ENCODE peak calls at places on chromosomes 12 and 14, in four cellular contexts. S is A549, J is upper lobe of left lung, C is stomach. Y is an unnamed sample.

GRCh38 chr12:88391556-88391955 is 188.7 kb downstream of the KITLG start:
- DNase-seq in S (peak; percentile 53), J (no peak), C (no peak), Y (no peak)

GRCh38 chr12:85448548-85449139 is 168.6 kb downstream of the ALX1 start:
- DNase-seq in S (peak; percentile 25), J (no peak), C (no peak), Y (no peak)

GRCh38 chr14:54088271-54088670 is 131.6 kb upstream of the BMP4 start:
- DNase-seq in S (no peak), J (no peak), C (no peak), Y (no peak)

GRCh38 chr12:109860961-109861360 is 19.4 kb downstream of the GLTP start:
- DNase-seq in S (no peak), J (no peak), C (no peak), Y (no peak)

GRCh38 chr14:89279649-89280232 is 137.3 kb downstream of the FOXN3 start:
- DNase-seq in S (no peak), J (no peak), C (no peak), Y (no peak)

GRCh38 chr12:66426696-66427095 is 124.4 kb downstream of the HELB start:
- DNase-seq in S (no peak), J (no peak), C (no peak), Y (no peak)

GRCh38 chr12:53726946-53727309 is 324 bp downstream of the CALCOCO1 start:
- DNase-seq in S (no peak), J (peak; percentile 30), C (no peak), Y (no peak)

GRCh38 chr12:29041621-29042020 is 107.5 kb upstream of the FAR2 start:
- DNase-seq in S (peak; percentile 27), J (no peak), C (no peak), Y (no peak)

GRCh38 chr12:116977465-116978380 is 67.0 kb downstream of the FBXW8 start:
- DNase-seq in S (no peak), J (no peak), C (no peak), Y (no peak)

GRCh38 chr12:6764011-6764828 is 1.9 kb upstream of the PTMS start:
- DNase-seq in S (peak; percentile 100), J (peak; percentile 96), C (peak; percentile 86), Y (peak; percentile 98)

GRCh38 chr12:57611116-57611809 is at the start of gene ARHGEF25:
- DNase-seq in S (peak; percentile 48), J (peak; percentile 55), C (peak; percentile 53), Y (no peak)

GRCh38 chr14:74425525-74426201 is 347 bp downstream of the SYNDIG1L start:
- DNase-seq in S (no peak), J (no peak), C (no peak), Y (no peak)

GRCh38 chr14:86838363-86838762 is 1154.6 kb downstream of the GALC start:
- DNase-seq in S (peak; percentile 12), J (no peak), C (no peak), Y (no peak)

GRCh38 chr14:102622262-102622885 is 29.9 kb downstream of the RCOR1 start:
- DNase-seq in S (no peak), J (no peak), C (no peak), Y (no peak)

GRCh38 chr12:50985322-50985721 is 33.0 kb downstream of the HIGD1C start:
- DNase-seq in S (no peak), J (peak; percentile 48), C (no peak), Y (no peak)

GRCh38 chr14:91317381-91318313 is 73.1 kb upstream of the GPR68 start:
- DNase-seq in S (no peak), J (peak; percentile 83), C (peak; percentile 83), Y (no peak)

GRCh38 chr12:51846911-51847829 is 1.3 kb downstream of the FIGNL2 start:
- DNase-seq in S (no peak), J (peak; percentile 47), C (no peak), Y (no peak)

GRCh38 chr12:13179159-13180074 is 17.1 kb upstream of the EMP1 start:
- DNase-seq in S (peak; percentile 39), J (peak; percentile 59), C (peak; percentile 64), Y (peak; percentile 91)

GRCh38 chr12:124774462-124775167 is 89.0 kb downstream of the SCARB1 start:
- DNase-seq in S (no peak), J (no peak), C (no peak), Y (no peak)

GRCh38 chr14:100453930-100454329 is 130.8 kb downstream of the SLC25A47 start:
- DNase-seq in S (no peak), J (no peak), C (no peak), Y (no peak)

GRCh38 chr12:120404271-120404670 is 33.6 kb upstream of the COX6A1 start:
- DNase-seq in S (peak; percentile 36), J (no peak), C (no peak), Y (no peak)

GRCh38 chr14:74685054-74685453 is 27.8 kb downstream of the AREL1 start:
- DNase-seq in S (no peak), J (no peak), C (no peak), Y (no peak)

GRCh38 chr14:100584056-100585031 is 2.9 kb downstream of the BEGAIN start:
- DNase-seq in S (no peak), J (no peak), C (no peak), Y (no peak)

GRCh38 chr14:96053236-96053599 is 14.1 kb downstream of the C14orf132 start:
- DNase-seq in S (no peak), J (no peak), C (no peak), Y (no peak)

GRCh38 chr12:124720019-124720686 is 143.5 kb downstream of the SCARB1 start:
- DNase-seq in S (peak; percentile 53), J (no peak), C (no peak), Y (no peak)

GRCh38 chr12:51434305-51434704 is 9.7 kb downstream of the SLC4A8 start:
- DNase-seq in S (no peak), J (no peak), C (no peak), Y (no peak)

GRCh38 chr12:94230357-94230905 is 82.1 kb downstream of the PLXNC1 start:
- DNase-seq in S (no peak), J (no peak), C (no peak), Y (peak; percentile 14)

GRCh38 chr12:48979602-48980388 is 1.7 kb downstream of the WNT1 start:
- DNase-seq in S (no peak), J (no peak), C (peak; percentile 53), Y (no peak)

GRCh38 chr14:87522575-87522974 is 470.4 kb downstream of the GALC start:
- DNase-seq in S (no peak), J (no peak), C (no peak), Y (no peak)

GRCh38 chr12:65532162-65532561 is 253.7 kb downstream of the MSRB3 start:
- DNase-seq in S (no peak), J (no peak), C (no peak), Y (no peak)

GRCh38 chr12:131428086-131428685 is 282.7 kb upstream of the SFSWAP start:
- DNase-seq in S (no peak), J (no peak), C (peak; percentile 4), Y (no peak)

GRCh38 chr14:30608533-30609006 is 13.5 kb upstream of the SCFD1 start:
- DNase-seq in S (peak; percentile 29), J (no peak), C (no peak), Y (no peak)

GRCh38 chr12:105467710-105468366 is 137.3 kb downstream of the C12orf75 start:
- DNase-seq in S (no peak), J (no peak), C (no peak), Y (no peak)

GRCh38 chr12:128801879-128802391 is 21.8 kb downstream of the SLC15A4 start:
- DNase-seq in S (no peak), J (no peak), C (no peak), Y (no peak)

GRCh38 chr12:108568653-108569154 is 6.3 kb downstream of the ISCU start:
- DNase-seq in S (no peak), J (no peak), C (no peak), Y (peak; percentile 55)

GRCh38 chr12:75812341-75813018 is 219.1 kb downstream of the PHLDA1 start:
- DNase-seq in S (no peak), J (no peak), C (no peak), Y (no peak)
- TF ChIP-seq EP300 in S (no peak), J (no peak), C (no peak), Y (no peak)

DNA sequence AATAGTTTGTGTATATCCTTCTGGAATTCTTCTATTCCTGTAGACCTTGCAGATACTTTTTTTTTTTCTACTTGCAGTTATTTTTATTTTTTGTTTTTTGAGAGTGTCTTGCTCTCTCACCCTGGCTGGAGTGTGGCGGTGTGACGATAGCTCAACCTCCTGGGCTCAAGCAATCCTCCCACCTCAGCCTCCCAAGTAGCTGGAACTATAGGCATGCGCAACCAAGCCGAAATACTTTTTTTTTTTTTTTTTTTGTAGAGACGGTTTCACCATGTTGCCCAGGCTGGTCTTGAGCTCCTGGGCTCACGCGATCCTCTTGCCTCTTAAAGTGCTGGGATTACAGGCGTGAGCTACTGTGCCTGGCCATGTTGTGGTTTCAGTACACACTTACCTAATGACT is 10.0 kb downstream of the TULP3 start:
- DNase-seq in S (no peak), J (no peak), C (no peak), Y (no peak)
- TF ChIP-seq POLR2A in S (no peak), J (no peak), C (no peak), Y (no peak)

GRCh38 chr14:22640192-22640591 is 4.0 kb downstream of the OR6J1 start:
- DNase-seq in S (no peak), J (no peak), C (no peak), Y (no peak)
- TF ChIP-seq EP300 in S (no peak), J (no peak), C (no peak), Y (no peak)

DNA sequence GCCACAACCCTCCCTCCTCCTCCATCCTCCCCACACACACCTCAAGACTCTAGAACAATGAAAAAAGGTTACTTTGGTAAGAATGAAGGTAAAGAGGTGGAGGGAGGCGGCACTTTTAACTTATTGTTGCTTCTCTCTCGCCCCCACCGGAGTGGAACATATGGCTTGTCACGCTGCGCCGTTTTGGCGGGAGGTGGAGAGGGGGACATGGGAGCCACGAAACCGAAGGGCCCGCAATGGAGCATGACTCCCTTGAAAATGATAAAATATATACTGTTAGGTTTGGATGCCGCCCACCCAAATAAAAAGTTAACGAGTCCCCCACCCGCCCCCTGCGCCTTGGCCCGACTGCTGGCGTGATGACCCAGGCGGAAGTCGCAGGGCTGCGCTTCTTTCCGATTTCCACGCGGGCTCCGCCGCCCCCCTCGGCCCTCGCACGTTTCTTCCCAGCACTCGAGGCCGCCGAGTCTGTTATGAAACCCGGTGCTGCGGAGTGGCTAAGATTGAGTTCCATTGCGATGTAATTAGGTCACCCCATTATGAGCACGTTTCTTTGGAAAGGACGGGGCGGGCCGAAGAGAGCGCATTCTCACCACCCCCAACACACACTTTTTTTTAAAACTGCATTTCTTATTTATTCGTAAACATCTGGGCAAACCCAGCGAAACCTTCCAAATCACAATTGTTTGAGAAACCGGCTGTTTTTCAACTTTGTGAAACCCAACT is 1.4 kb upstream of the ZFP36L1 start:
- DNase-seq in S (peak; percentile 86), J (peak; percentile 93), C (peak; percentile 85), Y (peak; percentile 98)
- TF ChIP-seq POLR2A in S (peak; percentile 48), J (peak; percentile 90), C (peak; percentile 71), Y (peak; percentile 73)

DNA sequence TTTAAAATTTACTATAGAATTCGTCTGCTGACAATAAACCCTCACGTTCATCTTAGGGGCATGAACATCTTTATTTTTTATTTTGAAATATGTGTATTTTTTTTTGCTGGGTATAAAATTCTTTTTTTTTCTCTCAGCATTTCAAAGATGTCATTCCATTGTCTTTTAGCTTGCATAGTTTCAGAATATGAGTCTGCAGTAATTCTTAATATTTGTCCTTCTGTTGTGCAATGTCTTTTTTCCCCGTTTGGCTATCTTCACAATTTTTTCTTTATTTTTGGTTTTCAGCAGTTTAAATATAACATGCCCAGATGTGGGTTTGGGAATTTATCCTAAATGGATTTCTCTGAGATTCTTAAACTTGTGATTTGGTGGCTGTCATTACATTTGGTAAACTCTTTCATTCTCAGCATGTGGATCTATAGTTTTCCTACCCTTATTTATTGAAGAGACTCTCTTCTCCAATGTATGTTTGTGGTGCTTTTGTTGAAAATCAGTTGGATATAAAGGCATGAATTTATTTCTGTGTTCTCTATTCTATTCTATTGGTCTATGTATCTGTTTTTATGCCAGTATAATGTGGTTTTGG is 37.8 kb upstream of the PLBD1 start:
- DNase-seq in S (peak; percentile 6), J (no peak), C (no peak), Y (no peak)
- TF ChIP-seq EP300 in S (no peak), J (no peak), C (no peak), Y (no peak)

GRCh38 chr14:23364604-23365352 is at the start of gene EFS:
- DNase-seq in S (no peak), J (no peak), C (no peak), Y (no peak)
- TF ChIP-seq POLR2A in S (no peak), J (peak; percentile 41), C (no peak), Y (no peak)